ENCODE peak calls at places on chromosomes 5 and 9, in five cellular contexts. D, N, X, W and E are unnamed samples.

GRCh38 chr5:143349127-143349526 is 54.4 kb downstream of the NR3C1 start:
- DNase-seq in X (no peak), D (no peak), N (no peak), W (no peak), E (no peak)

GRCh38 chr5:124231794-124232193 is 514.6 kb downstream of the ZNF608 start:
- DNase-seq in X (no peak), W (no peak), N (no peak), D (no peak), E (no peak)

GRCh38 chr5:2288968-2289367 is 406.2 kb upstream of the IRX4 start:
- DNase-seq in N (no peak), W (no peak), X (no peak), D (no peak), E (no peak)

GRCh38 chr9:81390802-81391456 is 298.4 kb downstream of the TLE1 start:
- DNase-seq in N (no peak), D (no peak), X (no peak), W (no peak), E (no peak)

GRCh38 chr5:94693043-94693822 is 74.8 kb downstream of the SLF1 start:
- DNase-seq in N (peak), D (no peak), X (peak), W (no peak), E (no peak)

GRCh38 chr5:132222649-132223038 is 5.0 kb downstream of the P4HA2 start:
- DNase-seq in X (no peak), N (peak), D (no peak), W (no peak), E (no peak)

GRCh38 chr5:138159666-138160065 is 18.8 kb downstream of the BRD8 start:
- DNase-seq in W (no peak), D (no peak), N (no peak), X (no peak), E (no peak)

GRCh38 chr5:172496671-172497371 is 42.5 kb upstream of the SH3PXD2B start:
- DNase-seq in X (no peak), N (no peak), D (peak), W (no peak), E (no peak)

GRCh38 chr9:14179449-14179848 is 134.5 kb downstream of the NFIB start:
- DNase-seq in D (no peak), X (no peak), W (no peak), N (no peak), E (no peak)

GRCh38 chr9:92790542-92791527 is 26.2 kb upstream of the BICD2 start:
- DNase-seq in W (no peak), X (peak), D (peak), N (peak), E (peak)

GRCh38 chr9:109010676-109011655 is 2.3 kb downstream of the CTNNAL1 start:
- DNase-seq in N (peak), D (no peak), W (no peak), X (no peak), E (no peak)

GRCh38 chr5:173300389-173301047 is 27.7 kb downstream of the STC2 start:
- DNase-seq in X (no peak), W (no peak), N (no peak), D (no peak), E (no peak)

GRCh38 chr5:181217111-181217804 is 5.8 kb upstream of the TRIM41 start:
- DNase-seq in D (peak), N (peak), W (no peak), X (peak), E (no peak)

GRCh38 chr9:126218726-126219125 is 107.9 kb upstream of the MVB12B start:
- DNase-seq in D (no peak), W (no peak), X (no peak), N (no peak), E (no peak)

GRCh38 chr9:12988259-12988658 is 213.4 kb downstream of the LURAP1L start:
- DNase-seq in X (no peak), D (no peak), W (no peak), N (no peak), E (no peak)

GRCh38 chr9:77291714-77292113 is 114.4 kb downstream of the VPS13A start:
- DNase-seq in N (peak), D (no peak), W (no peak), X (peak), E (no peak)

GRCh38 chr9:26579047-26579446 is 313.6 kb downstream of the CAAP1 start:
- DNase-seq in X (no peak), W (no peak), D (no peak), N (no peak), E (no peak)

GRCh38 chr9:74760031-74760700 is 127.6 kb downstream of the TRPM6 start:
- DNase-seq in W (no peak), X (no peak), D (no peak), N (no peak), E (no peak)

GRCh38 chr5:9431496-9432258 is 114.2 kb downstream of the SEMA5A start:
- DNase-seq in D (no peak), N (no peak), W (no peak), X (peak), E (no peak)

GRCh38 chr9:136081113-136081825 is 13.8 kb downstream of the NACC2 start:
- DNase-seq in N (no peak), W (no peak), D (peak), X (peak), E (no peak)

GRCh38 chr5:138927979-138928378 is 52.8 kb upstream of the LRRTM2 start:
- DNase-seq in N (no peak), D (peak), W (no peak), X (no peak), E (no peak)

GRCh38 chr5:96219580-96220281 is 213.3 kb downstream of the PCSK1 start:
- DNase-seq in X (no peak), D (no peak), N (no peak), W (no peak), E (no peak)

GRCh38 chr5:80707645-80708044 is 52.9 kb upstream of the DHFR start:
- DNase-seq in W (no peak), D (no peak), X (no peak), N (no peak), E (no peak)

GRCh38 chr5:78640622-78641021 is 8.0 kb downstream of the LHFPL2 start:
- DNase-seq in N (no peak), X (no peak), W (no peak), D (no peak), E (no peak)

GRCh38 chr9:113578877-113579269 is 115.3 kb downstream of the RGS3 start:
- DNase-seq in N (peak), W (peak), X (no peak), D (peak), E (no peak)

GRCh38 chr5:77925503-77925902 is 149.4 kb upstream of the TBCA start:
- DNase-seq in W (no peak), N (no peak), D (no peak), X (no peak), E (no peak)

GRCh38 chr9:21996858-21997257 is 2.3 kb downstream of the CDKN2B-AS1 start:
- DNase-seq in D (no peak), N (no peak), X (no peak), W (no peak), E (no peak)

GRCh38 chr5:72634444-72634843 is 127.2 kb upstream of the ZNF366 start:
- DNase-seq in X (no peak), N (no peak), W (no peak), D (no peak), E (no peak)

GRCh38 chr9:90974007-90974406 is 172.4 kb downstream of the SYK start:
- DNase-seq in X (no peak), N (peak), W (no peak), D (no peak), E (no peak)

GRCh38 chr5:31133488-31133887 is 60.0 kb upstream of the CDH6 start:
- DNase-seq in N (no peak), X (no peak), D (no peak), W (no peak), E (no peak)

GRCh38 chr5:137619191-137619870 is 116.6 kb downstream of the KLHL3 start:
- DNase-seq in X (no peak), D (peak), W (no peak), N (no peak), E (peak)

GRCh38 chr9:104969116-104969515 is 41.2 kb upstream of the ABCA1 start:
- DNase-seq in N (no peak), X (peak), D (no peak), W (no peak), E (no peak)
- H3K4me3 ChIP-seq in N (no peak), X (peak), D (peak), W (peak), E (peak)

GRCh38 chr9:133437753-133438531 is 15.8 kb downstream of the ADAMTS13 start:
- DNase-seq in W (no peak), N (peak), X (no peak), D (no peak), E (no peak)
- TF ChIP-seq CTCF in W (no peak), N (peak), X (peak), D (no peak), E (no peak)

GRCh38 chr9:37617161-37617560 is 24.8 kb upstream of the TOMM5 start:
- DNase-seq in N (no peak), W (no peak), D (no peak), X (no peak), E (no peak)

GRCh38 chr9:37619806-37620205 is 27.4 kb upstream of the TOMM5 start:
- DNase-seq in D (no peak), X (no peak), W (no peak), N (no peak), E (no peak)

GRCh38 chr9:37618817-37619216 is 26.4 kb upstream of the TOMM5 start:
- DNase-seq in X (no peak), D (no peak), W (no peak), N (no peak), E (no peak)

GRCh38 chr9:37620386-37620785 is 28.0 kb upstream of the TOMM5 start:
- DNase-seq in D (no peak), X (no peak), W (no peak), N (no peak), E (no peak)

DNA sequence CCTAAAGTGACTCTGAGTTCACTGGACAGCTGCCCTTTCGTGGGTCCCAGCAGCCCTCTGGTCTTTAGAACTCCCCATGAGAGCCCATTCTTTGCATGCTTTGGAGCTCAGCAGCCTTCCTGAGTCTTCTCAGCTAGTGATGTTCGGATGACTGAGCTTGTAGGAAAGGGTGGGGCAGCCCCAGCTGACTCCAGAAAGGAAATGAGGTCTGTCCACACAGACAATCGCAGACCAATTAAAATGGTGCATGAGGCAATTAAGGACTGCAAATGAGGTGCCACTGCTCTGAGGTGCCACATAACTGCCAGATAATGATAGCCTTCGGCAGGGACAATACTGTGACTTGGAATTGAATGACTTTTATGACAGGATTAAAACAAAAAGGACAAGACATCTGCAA is 25.4 kb upstream of the TOMM5 start:
- DNase-seq in X (peak), D (no peak), N (no peak), W (no peak), E (no peak)
- H3K27ac ChIP-seq in X (no peak), D (no peak), N (no peak), W (no peak), E (no peak)

DNA sequence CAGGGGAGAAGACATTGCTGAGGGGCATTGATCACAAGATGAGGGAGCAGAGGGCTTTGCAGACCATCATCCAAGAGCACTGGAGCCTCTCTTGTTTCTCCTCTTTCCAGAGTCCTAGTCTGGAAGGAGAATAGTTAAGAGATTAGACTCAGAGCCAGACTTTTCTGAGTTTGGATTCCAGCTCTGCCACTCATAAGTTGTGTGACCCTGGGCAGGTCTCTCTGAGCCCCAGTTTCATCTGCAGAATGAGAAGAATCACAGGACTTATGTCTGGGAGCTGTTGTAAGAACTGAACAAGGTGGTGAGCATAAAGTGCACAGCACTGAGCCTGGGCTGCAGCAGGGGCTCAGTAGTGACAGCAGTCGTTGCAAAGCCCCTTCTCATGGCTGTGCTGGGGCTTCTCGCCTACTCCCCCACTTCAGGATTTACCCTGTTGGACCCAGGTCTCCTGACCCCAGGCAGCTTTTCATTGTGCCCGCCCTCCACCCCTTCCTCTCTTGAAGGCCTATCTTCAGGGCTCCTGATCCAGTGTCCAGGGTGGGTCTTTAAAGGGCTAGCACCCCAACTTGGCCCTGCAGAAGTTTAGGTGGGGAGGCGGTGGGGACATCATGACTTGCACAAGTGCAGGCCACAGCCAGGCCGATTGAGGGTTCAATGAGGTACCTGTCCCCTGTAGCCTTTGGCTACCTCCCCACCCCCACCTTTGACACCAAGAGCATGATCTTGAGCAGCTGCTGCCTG is 1.5 kb downstream of the SYNPO start:
- DNase-seq in X (peak), W (no peak), D (no peak), N (no peak), E (no peak)
- H3K4me3 ChIP-seq in X (no peak), W (peak), D (peak), N (no peak), E (peak)

GRCh38 chr9:130328349-130328801 is 62.8 kb downstream of the HMCN2 start:
- DNase-seq in D (peak), X (no peak), N (no peak), W (no peak), E (no peak)

GRCh38 chr9:130325921-130326320 is 60.4 kb downstream of the HMCN2 start:
- DNase-seq in D (no peak), W (no peak), X (no peak), N (no peak), E (no peak)

GRCh38 chr9:130327781-130328348 is 62.3 kb downstream of the HMCN2 start:
- DNase-seq in W (no peak), D (peak), N (no peak), X (no peak), E (no peak)

GRCh38 chr9:130329061-130329460 is 63.5 kb downstream of the HMCN2 start:
- DNase-seq in W (no peak), X (no peak), N (no peak), D (no peak), E (no peak)

GRCh38 chr9:130327070-130327780 is 61.7 kb downstream of the HMCN2 start:
- DNase-seq in D (no peak), W (no peak), N (no peak), X (peak), E (no peak)
- TF ChIP-seq CTCF in D (peak), W (no peak), N (peak), X (peak), E (no peak)